ENCODE peak calls at places on chromosomes 13 and 19, in eight cellular contexts. W is Calu3; X is CD4-positive, alpha-beta T cell; B is colonic mucosa; V is foreskin keratinocyte; H is foreskin fibroblast; Y is PC-3; S is HCT116. N is an unnamed sample.

GRCh38 chr13:76822691-76823267 is 63.4 kb downstream of the KCTD12 start:
- DNase-seq in W (no peak), X (no peak), B (no peak), V (peak; percentile 51), H (no peak), Y (peak; percentile 53), S (no peak), N (no peak)

GRCh38 chr19:47239610-47240296 is 8.8 kb upstream of the BBC3 start:
- DNase-seq in W (peak; percentile 77), X (peak; percentile 64), B (no peak), V (no peak), H (no peak), Y (no peak), S (no peak), N (no peak)

GRCh38 chr19:54576411-54576976 is 2.9 kb downstream of the LILRA2 start:
- DNase-seq in W (no peak), X (no peak), B (no peak), V (no peak), H (no peak), Y (no peak), S (no peak), N (no peak)

GRCh38 chr19:2477141-2477710 is 1.3 kb downstream of the GADD45B start:
- DNase-seq in W (peak; percentile 48), X (peak; percentile 54), B (peak; percentile 77), V (peak; percentile 56), H (no peak), Y (peak; percentile 50), S (no peak), N (no peak)

GRCh38 chr19:40143612-40144011 is 47.6 kb upstream of the MAP3K10 start:
- DNase-seq in W (no peak), X (peak; percentile 41), B (no peak), V (no peak), H (no peak), Y (no peak), S (no peak), N (no peak)

GRCh38 chr13:75170321-75170720 is 311.6 kb downstream of the TBC1D4 start:
- DNase-seq in W (no peak), X (no peak), B (no peak), V (no peak), H (no peak), Y (no peak), S (no peak), N (no peak)

GRCh38 chr19:15331419-15332310 is 674 bp downstream of the BRD4 start:
- DNase-seq in W (peak; percentile 54), X (peak; percentile 56), B (peak; percentile 41), V (no peak), H (peak; percentile 38), Y (peak; percentile 43), S (no peak), N (no peak)

GRCh38 chr13:70310720-70311119 is 202.5 kb upstream of the KLHL1 start:
- DNase-seq in W (peak; percentile 8), X (no peak), B (peak; percentile 21), V (peak; percentile 9), H (no peak), Y (peak; percentile 63), S (peak; percentile 26), N (peak; percentile 53)

GRCh38 chr19:27891411-27891810 is 1321.5 kb downstream of the UQCRFS1 start:
- DNase-seq in W (no peak), X (no peak), B (no peak), V (no peak), H (no peak), Y (no peak), S (no peak), N (no peak)

GRCh38 chr19:40674291-40674690 is 16.2 kb downstream of the NUMBL start:
- DNase-seq in W (no peak), X (no peak), B (no peak), V (no peak), H (no peak), Y (no peak), S (no peak), N (no peak)

GRCh38 chr19:1097810-1098176 is 2.6 kb upstream of the POLR2E start:
- DNase-seq in W (no peak), X (no peak), B (no peak), V (no peak), H (no peak), Y (no peak), S (no peak), N (peak; percentile 50)

GRCh38 chr13:42959615-42960014 is 32.4 kb downstream of the EPSTI1 start:
- DNase-seq in W (no peak), X (no peak), B (no peak), V (no peak), H (no peak), Y (no peak), S (no peak), N (no peak)

GRCh38 chr13:106083620-106084350 is 451.7 kb downstream of the EFNB2 start:
- DNase-seq in W (peak; percentile 34), X (no peak), B (peak; percentile 63), V (peak; percentile 66), H (peak; percentile 40), Y (peak; percentile 72), S (peak; percentile 46), N (no peak)

GRCh38 chr13:40292536-40292935 is 373.9 kb downstream of the FOXO1 start:
- DNase-seq in W (no peak), X (no peak), B (no peak), V (no peak), H (no peak), Y (no peak), S (no peak), N (no peak)

GRCh38 chr13:37640499-37640898 is 41.9 kb upstream of the POSTN start:
- DNase-seq in W (peak; percentile 28), X (no peak), B (no peak), V (peak; percentile 45), H (peak; percentile 65), Y (peak; percentile 58), S (no peak), N (no peak)

GRCh38 chr19:55678121-55678671 is 3.2 kb downstream of the EPN1 start:
- DNase-seq in W (no peak), X (no peak), B (no peak), V (no peak), H (no peak), Y (no peak), S (no peak), N (no peak)

GRCh38 chr13:75285310-75285709 is 196.7 kb downstream of the TBC1D4 start:
- DNase-seq in W (no peak), X (no peak), B (no peak), V (no peak), H (no peak), Y (no peak), S (no peak), N (no peak)

GRCh38 chr19:1273263-1274041 is 1.9 kb upstream of the FAM174C start:
- DNase-seq in W (no peak), X (no peak), B (no peak), V (no peak), H (no peak), Y (no peak), S (no peak), N (no peak)

GRCh38 chr19:6250024-6250605 is 29.7 kb downstream of the MLLT1 start:
- DNase-seq in W (no peak), X (no peak), B (no peak), V (peak; percentile 34), H (peak; percentile 50), Y (no peak), S (no peak), N (no peak)

GRCh38 chr19:14700711-14701110 is 10.9 kb downstream of the ZNF333 start:
- DNase-seq in W (no peak), X (no peak), B (no peak), V (no peak), H (no peak), Y (no peak), S (no peak), N (no peak)

GRCh38 chr19:15296841-15297415 is 35.4 kb downstream of the BRD4 start:
- DNase-seq in W (no peak), X (no peak), B (no peak), V (no peak), H (no peak), Y (peak; percentile 63), S (no peak), N (no peak)

DNA sequence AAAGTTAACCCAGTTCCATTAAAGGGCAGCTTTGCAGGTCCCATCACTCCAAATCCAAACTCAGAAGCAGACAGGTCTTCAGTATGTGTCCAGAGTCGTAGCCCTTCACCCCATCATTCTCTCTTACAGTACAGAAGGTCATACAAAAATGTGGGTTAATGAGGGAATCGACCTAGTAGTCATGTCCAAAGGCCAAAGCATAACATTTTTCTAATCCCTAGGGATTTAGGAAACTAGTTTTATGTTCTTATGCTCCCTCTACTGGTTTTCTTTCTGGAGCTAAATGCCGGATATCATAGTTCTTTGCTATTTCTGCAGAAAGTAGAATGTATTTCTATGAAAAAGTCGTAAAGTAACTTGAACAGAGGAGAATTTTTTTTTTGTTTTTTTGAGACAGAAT is 72.2 kb downstream of the DHRS12 start:
- DNase-seq in W (no peak), X (no peak), B (no peak), V (no peak), H (peak; percentile 44), Y (peak; percentile 19), S (no peak), N (no peak)
- TF ChIP-seq CTCF in W (no peak), X (no peak), B (no peak), V (peak; percentile 32), H (peak; percentile 35), Y (peak; percentile 44), S (no peak), N (peak; percentile 9)

GRCh38 chr13:48873598-48873997 is 102.1 kb upstream of the FNDC3A start:
- DNase-seq in W (no peak), X (no peak), B (no peak), V (peak; percentile 64), H (peak; percentile 65), Y (peak; percentile 63), S (no peak), N (no peak)
- TF ChIP-seq CTCF in W (no peak), X (no peak), B (no peak), V (peak; percentile 54), H (no peak), Y (peak; percentile 42), S (no peak), N (no peak)

GRCh38 chr19:29171525-29171924 is 41.4 kb downstream of the UQCRFS1 start:
- DNase-seq in W (no peak), X (no peak), B (no peak), V (no peak), H (no peak), Y (no peak), S (no peak), N (no peak)
- TF ChIP-seq CTCF in W (no peak), X (no peak), B (no peak), V (no peak), H (no peak), Y (no peak), S (no peak), N (no peak)

GRCh38 chr19:37306383-37306963 is 64.4 kb upstream of the ZNF527 start:
- DNase-seq in W (no peak), X (no peak), B (no peak), V (no peak), H (no peak), Y (no peak), S (no peak), N (no peak)

GRCh38 chr19:37304190-37304883 is 66.6 kb upstream of the ZNF527 start:
- DNase-seq in W (no peak), X (no peak), B (no peak), V (no peak), H (no peak), Y (no peak), S (no peak), N (no peak)

GRCh38 chr19:37313335-37313627 is 57.6 kb upstream of the ZNF527 start:
- DNase-seq in W (no peak), X (no peak), B (no peak), V (no peak), H (no peak), Y (no peak), S (no peak), N (no peak)

GRCh38 chr19:37304884-37305255 is 66.0 kb upstream of the ZNF527 start:
- DNase-seq in W (no peak), X (no peak), B (no peak), V (no peak), H (no peak), Y (no peak), S (no peak), N (no peak)

GRCh38 chr19:37309834-37310575 is 60.9 kb upstream of the ZNF527 start:
- DNase-seq in W (no peak), X (no peak), B (no peak), V (no peak), H (no peak), Y (no peak), S (no peak), N (no peak)
- TF ChIP-seq CTCF in W (no peak), X (peak; percentile 71), B (no peak), V (peak; percentile 43), H (no peak), Y (no peak), S (no peak), N (no peak)

N was measured in LNCaP clone FGC.